ENCODE peak calls at places on chromosomes 12 and 14, in nine cellular contexts. O is mucosa of descending colon; J is activated naive CD8-positive, alpha-beta T cell treated with anti-CD3 and anti-CD28 coated beads for 36 hours; R is fibroblast of the aortic adventitia; S is aorta; P is fibroblast of pulmonary artery; X is MG63; I is astrocyte of the cerebellum; K is endothelial cell. E is an unnamed sample.

GRCh38 chr12:103829092-103829491 is 11.9 kb downstream of the NT5DC3 start:
- DNase-seq in P (no peak), S (no peak), R (peak), K (no peak), O (no peak), X (no peak), I (no peak), J (no peak), E (no peak)

GRCh38 chr12:117402363-117402762 is 40.9 kb upstream of the NOS1 start:
- DNase-seq in J (no peak), I (no peak), S (no peak), P (no peak), R (no peak), K (no peak), X (no peak), O (no peak), E (no peak)

GRCh38 chr12:130222519-130223255 is 60.4 kb downstream of the FZD10 start:
- DNase-seq in J (no peak), X (no peak), P (no peak), K (no peak), S (no peak), R (no peak), O (no peak), I (no peak), E (peak)

GRCh38 chr14:31059152-31059924 is 33.2 kb upstream of the STRN3 start:
- DNase-seq in J (no peak), X (peak), K (no peak), R (peak), I (peak), S (peak), P (peak), O (peak), E (peak)

GRCh38 chr12:23729354-23729753 is 220.1 kb downstream of the SOX5 start:
- DNase-seq in P (peak), I (no peak), X (no peak), S (no peak), K (no peak), J (no peak), O (no peak), R (peak), E (no peak)

GRCh38 chr14:31761325-31761724 is 200.1 kb downstream of the NUBPL start:
- DNase-seq in X (no peak), J (no peak), R (no peak), O (no peak), S (no peak), P (no peak), I (no peak), K (no peak), E (no peak)

GRCh38 chr14:73602994-73603393 is 9.3 kb upstream of the ACOT6 start:
- DNase-seq in S (no peak), K (no peak), P (no peak), I (no peak), R (no peak), X (no peak), O (no peak), J (no peak), E (no peak)

GRCh38 chr14:36438883-36439282 is 81.1 kb downstream of the NKX2-1 start:
- DNase-seq in S (no peak), I (no peak), P (no peak), R (no peak), K (no peak), J (no peak), X (no peak), O (no peak), E (no peak)

GRCh38 chr12:14961466-14962155 is at the start of gene ARHGDIB:
- DNase-seq in J (peak), I (no peak), O (peak), X (no peak), P (peak), R (no peak), K (no peak), S (peak), E (peak)

GRCh38 chr12:103901518-103902173 is 28.6 kb upstream of the HSP90B1 start:
- DNase-seq in I (no peak), X (no peak), S (no peak), J (peak), K (no peak), O (no peak), R (no peak), P (no peak), E (no peak)

GRCh38 chr14:95477411-95478089 is 38.9 kb downstream of the SYNE3 start:
- DNase-seq in K (no peak), S (no peak), J (no peak), O (no peak), I (no peak), P (no peak), R (no peak), X (no peak), E (no peak)

GRCh38 chr12:16950041-16950677 is 344.2 kb upstream of the LMO3 start:
- DNase-seq in I (no peak), K (peak), O (no peak), X (no peak), S (no peak), R (no peak), P (no peak), J (no peak), E (no peak)

GRCh38 chr14:100903672-100904185 is at the start of gene RTL1:
- DNase-seq in O (no peak), J (no peak), R (no peak), S (no peak), X (no peak), I (no peak), K (no peak), P (no peak), E (no peak)

GRCh38 chr12:43969882-43970281 is 134.0 kb downstream of the TMEM117 start:
- DNase-seq in I (no peak), S (no peak), X (peak), P (peak), R (peak), J (no peak), K (no peak), O (no peak), E (no peak)

GRCh38 chr12:8780389-8780788 is 42.0 kb upstream of the A2ML1 start:
- DNase-seq in J (no peak), X (no peak), O (no peak), S (no peak), R (peak), K (peak), P (peak), I (peak), E (no peak)

GRCh38 chr14:94278732-94279131 is 14.3 kb downstream of the SERPINA10 start:
- DNase-seq in J (no peak), O (no peak), X (no peak), R (no peak), K (no peak), P (no peak), S (no peak), I (no peak), E (no peak)

GRCh38 chr14:23469906-23470403 is 452 bp downstream of the NGDN start:
- DNase-seq in K (no peak), R (no peak), X (no peak), O (no peak), P (no peak), J (peak), S (no peak), I (no peak), E (no peak)

GRCh38 chr12:78146365-78146772 is 315.7 kb downstream of the NAV3 start:
- DNase-seq in R (peak), J (no peak), I (peak), P (peak), S (no peak), K (no peak), X (no peak), O (no peak), E (no peak)

GRCh38 chr14:98715054-98715453 is 556.9 kb downstream of the BCL11B start:
- DNase-seq in X (no peak), J (no peak), K (no peak), O (no peak), P (no peak), S (no peak), I (no peak), R (no peak), E (no peak)

GRCh38 chr14:74595006-74595735 is 16.9 kb downstream of the LTBP2 start:
- DNase-seq in K (no peak), I (no peak), P (peak), X (peak), J (no peak), R (peak), S (peak), O (peak), E (peak)

GRCh38 chr14:50025776-50026175 is 90.6 kb downstream of the VCPKMT start:
- DNase-seq in R (no peak), I (no peak), X (peak), K (no peak), J (no peak), S (no peak), O (no peak), P (no peak), E (no peak)

GRCh38 chr12:71536279-71536938 is 96.8 kb downstream of the LGR5 start:
- DNase-seq in K (no peak), X (no peak), O (no peak), J (no peak), R (no peak), S (no peak), I (no peak), P (no peak), E (no peak)

GRCh38 chr12:50425859-50426258 is 25.2 kb downstream of the LARP4 start:
- DNase-seq in P (no peak), X (no peak), R (no peak), I (no peak), S (no peak), K (peak), O (no peak), J (no peak), E (no peak)

E was measured in body of pancreas.